ENCODE peak calls at places on chromosomes 3 and 15, in eight cellular contexts. One of them, this sample, is unnamed.

GRCh38 chr3:14902719-14903118 is 44.7 kb upstream of the NR2C2 start:
- DNase-seq in DND-41: no peak
- DNase-seq in kidney: no peak
- DNase-seq in IMR-90: no peak
- DNase-seq in fibroblast of lung: no peak
- DNase-seq in colonic mucosa: peak; percentile 47
- DNase-seq in GM23248: peak; percentile 31
- DNase-seq in mammary epithelial cell: no peak
- DNase-seq in this sample: no peak

GRCh38 chr3:43737001-43737440 is 46.3 kb downstream of the ABHD5 start:
- DNase-seq in DND-41: no peak
- DNase-seq in kidney: no peak
- DNase-seq in IMR-90: no peak
- DNase-seq in fibroblast of lung: peak; percentile 28
- DNase-seq in colonic mucosa: no peak
- DNase-seq in GM23248: peak; percentile 23
- DNase-seq in mammary epithelial cell: no peak
- DNase-seq in this sample: no peak

GRCh38 chr3:36257117-36257516 is 123.2 kb upstream of the STAC start:
- DNase-seq in DND-41: no peak
- DNase-seq in kidney: no peak
- DNase-seq in IMR-90: no peak
- DNase-seq in fibroblast of lung: no peak
- DNase-seq in colonic mucosa: no peak
- DNase-seq in GM23248: no peak
- DNase-seq in mammary epithelial cell: no peak
- DNase-seq in this sample: no peak

GRCh38 chr3:35184775-35185174 is 454.6 kb upstream of the ARPP21 start:
- DNase-seq in DND-41: no peak
- DNase-seq in kidney: no peak
- DNase-seq in IMR-90: no peak
- DNase-seq in fibroblast of lung: peak; percentile 77
- DNase-seq in colonic mucosa: no peak
- DNase-seq in GM23248: no peak
- DNase-seq in mammary epithelial cell: no peak
- DNase-seq in this sample: no peak

GRCh38 chr3:107794664-107795443 is 272.1 kb downstream of the BBX start:
- DNase-seq in DND-41: no peak
- DNase-seq in kidney: no peak
- DNase-seq in IMR-90: peak; percentile 4
- DNase-seq in fibroblast of lung: no peak
- DNase-seq in colonic mucosa: no peak
- DNase-seq in GM23248: peak; percentile 35
- DNase-seq in mammary epithelial cell: no peak
- DNase-seq in this sample: no peak

GRCh38 chr15:31382693-31383005 is 56.0 kb downstream of the KLF13 start:
- DNase-seq in DND-41: no peak
- DNase-seq in kidney: no peak
- DNase-seq in IMR-90: no peak
- DNase-seq in fibroblast of lung: no peak
- DNase-seq in colonic mucosa: no peak
- DNase-seq in GM23248: no peak
- DNase-seq in mammary epithelial cell: no peak
- DNase-seq in this sample: no peak

GRCh38 chr15:81752149-81752942 is 293.5 kb downstream of the MEX3B start:
- DNase-seq in DND-41: peak; percentile 26
- DNase-seq in kidney: peak; percentile 78
- DNase-seq in IMR-90: peak; percentile 15
- DNase-seq in fibroblast of lung: peak; percentile 3
- DNase-seq in colonic mucosa: peak; percentile 27
- DNase-seq in GM23248: peak; percentile 27
- DNase-seq in mammary epithelial cell: peak; percentile 34
- DNase-seq in this sample: peak; percentile 37

GRCh38 chr3:170584585-170585007 is 1.3 kb downstream of the SLC7A14 start:
- DNase-seq in DND-41: peak; percentile 63
- DNase-seq in kidney: peak; percentile 88
- DNase-seq in IMR-90: peak; percentile 68
- DNase-seq in fibroblast of lung: peak; percentile 56
- DNase-seq in colonic mucosa: peak; percentile 62
- DNase-seq in GM23248: peak; percentile 78
- DNase-seq in mammary epithelial cell: peak; percentile 44
- DNase-seq in this sample: peak; percentile 96

GRCh38 chr3:172135766-172136729 is 96.7 kb downstream of the FNDC3B start:
- DNase-seq in DND-41: no peak
- DNase-seq in kidney: no peak
- DNase-seq in IMR-90: peak; percentile 90
- DNase-seq in fibroblast of lung: peak; percentile 75
- DNase-seq in colonic mucosa: no peak
- DNase-seq in GM23248: peak; percentile 93
- DNase-seq in mammary epithelial cell: peak; percentile 61
- DNase-seq in this sample: no peak

GRCh38 chr15:70264014-70264492 is 166.3 kb upstream of the TLE3 start:
- DNase-seq in DND-41: no peak
- DNase-seq in kidney: no peak
- DNase-seq in IMR-90: no peak
- DNase-seq in fibroblast of lung: peak; percentile 84
- DNase-seq in colonic mucosa: no peak
- DNase-seq in GM23248: peak; percentile 57
- DNase-seq in mammary epithelial cell: no peak
- DNase-seq in this sample: no peak

GRCh38 chr15:82830427-82831173 is 21.2 kb downstream of the WHAMM start:
- DNase-seq in DND-41: no peak
- DNase-seq in kidney: no peak
- DNase-seq in IMR-90: no peak
- DNase-seq in fibroblast of lung: no peak
- DNase-seq in colonic mucosa: no peak
- DNase-seq in GM23248: no peak
- DNase-seq in mammary epithelial cell: no peak
- DNase-seq in this sample: no peak

GRCh38 chr3:158839966-158840365 is 38.1 kb downstream of the MFSD1 start:
- DNase-seq in DND-41: no peak
- DNase-seq in kidney: no peak
- DNase-seq in IMR-90: no peak
- DNase-seq in fibroblast of lung: no peak
- DNase-seq in colonic mucosa: no peak
- DNase-seq in GM23248: no peak
- DNase-seq in mammary epithelial cell: no peak
- DNase-seq in this sample: no peak

GRCh38 chr3:24548278-24548677 is 53.6 kb upstream of the THRB start:
- DNase-seq in DND-41: no peak
- DNase-seq in kidney: no peak
- DNase-seq in IMR-90: no peak
- DNase-seq in fibroblast of lung: peak; percentile 39
- DNase-seq in colonic mucosa: no peak
- DNase-seq in GM23248: peak; percentile 43
- DNase-seq in mammary epithelial cell: no peak
- DNase-seq in this sample: no peak

GRCh38 chr3:34067442-34068130 is 269.2 kb downstream of the PDCD6IP start:
- DNase-seq in DND-41: no peak
- DNase-seq in kidney: no peak
- DNase-seq in IMR-90: no peak
- DNase-seq in fibroblast of lung: no peak
- DNase-seq in colonic mucosa: no peak
- DNase-seq in GM23248: no peak
- DNase-seq in mammary epithelial cell: no peak
- DNase-seq in this sample: no peak

GRCh38 chr3:161560006-161560637 is 63.5 kb downstream of the OTOL1 start:
- DNase-seq in DND-41: peak; percentile 53
- DNase-seq in kidney: no peak
- DNase-seq in IMR-90: peak; percentile 7
- DNase-seq in fibroblast of lung: peak; percentile 38
- DNase-seq in colonic mucosa: peak; percentile 21
- DNase-seq in GM23248: peak; percentile 76
- DNase-seq in mammary epithelial cell: peak; percentile 23
- DNase-seq in this sample: peak; percentile 84

GRCh38 chr3:56683122-56683817 is at the start of gene TASOR:
- DNase-seq in DND-41: peak; percentile 90
- DNase-seq in kidney: peak; percentile 95
- DNase-seq in IMR-90: peak; percentile 60
- DNase-seq in fibroblast of lung: peak; percentile 72
- DNase-seq in colonic mucosa: peak; percentile 85
- DNase-seq in GM23248: peak; percentile 92
- DNase-seq in mammary epithelial cell: peak; percentile 75
- DNase-seq in this sample: peak; percentile 90

GRCh38 chr3:50450135-50450911 is 53.1 kb downstream of the CACNA2D2 start:
- DNase-seq in DND-41: no peak
- DNase-seq in kidney: peak; percentile 91
- DNase-seq in IMR-90: peak; percentile 15
- DNase-seq in fibroblast of lung: peak; percentile 77
- DNase-seq in colonic mucosa: peak; percentile 55
- DNase-seq in GM23248: peak; percentile 71
- DNase-seq in mammary epithelial cell: no peak
- DNase-seq in this sample: peak; percentile 74
- H3K4me3 ChIP-seq in DND-41: no peak overlapping the region
- H3K4me3 ChIP-seq in kidney: no peak overlapping the region
- H3K4me3 ChIP-seq in IMR-90: no peak overlapping the region
- H3K4me3 ChIP-seq in fibroblast of lung: no peak overlapping the region
- H3K4me3 ChIP-seq in colonic mucosa: no peak overlapping the region
- H3K4me3 ChIP-seq in GM23248: no peak overlapping the region
- H3K4me3 ChIP-seq in mammary epithelial cell: no peak overlapping the region
- H3K4me3 ChIP-seq in this sample: no peak overlapping the region

DNA sequence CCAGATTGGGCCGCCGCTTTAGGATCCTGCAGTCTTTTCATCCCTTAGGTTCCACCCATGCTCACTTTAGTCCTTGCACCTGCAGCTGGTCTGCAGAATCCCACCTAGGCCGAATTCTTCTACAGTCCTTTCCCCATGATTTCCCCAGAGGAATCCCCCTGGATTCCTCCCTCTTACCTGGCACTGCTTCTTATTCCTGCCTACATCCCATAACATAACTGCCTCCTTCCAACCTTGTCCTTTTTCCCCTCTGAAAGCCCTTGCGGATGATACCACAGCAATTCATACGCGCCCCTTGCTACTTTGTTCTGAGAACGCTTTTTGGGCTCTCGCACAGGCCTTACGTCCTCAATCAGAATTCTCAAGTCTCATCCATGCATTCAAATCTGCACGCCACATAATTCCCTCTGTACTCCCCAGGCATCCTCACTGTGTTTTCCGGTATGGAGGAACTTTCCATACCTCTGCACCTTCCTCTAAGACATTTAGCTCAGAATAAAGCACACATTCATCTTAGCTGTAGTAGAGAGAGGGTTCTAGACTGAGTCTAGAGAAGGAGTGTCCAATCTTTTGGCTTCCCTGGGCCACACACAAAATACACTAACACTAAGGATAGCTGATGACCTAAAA is 615 bp downstream of the EIF2AK4 start:
- DNase-seq in DND-41: peak; percentile 25
- DNase-seq in kidney: no peak
- DNase-seq in IMR-90: no peak
- DNase-seq in fibroblast of lung: peak; percentile 37
- DNase-seq in colonic mucosa: peak; percentile 27
- DNase-seq in GM23248: peak; percentile 55
- DNase-seq in mammary epithelial cell: peak; percentile 30
- DNase-seq in this sample: no peak
- H3K9ac ChIP-seq in DND-41: peak overlapping the region; percentile 93
- H3K9ac ChIP-seq in kidney: peak overlapping the region; percentile 90
- H3K9ac ChIP-seq in IMR-90: peak overlapping the region; percentile 91
- H3K9ac ChIP-seq in fibroblast of lung: peak overlapping the region; percentile 84
- H3K9ac ChIP-seq in colonic mucosa: peak overlapping the region; percentile 91
- H3K9ac ChIP-seq in GM23248: peak overlapping the region; percentile 90
- H3K9ac ChIP-seq in mammary epithelial cell: peak overlapping the region; percentile 74
- H3K9ac ChIP-seq in this sample: peak overlapping the region; percentile 64

GRCh38 chr15:89801471-89802205 is 13.0 kb downstream of the ANPEP start:
- DNase-seq in DND-41: no peak
- DNase-seq in kidney: peak; percentile 58
- DNase-seq in IMR-90: no peak
- DNase-seq in fibroblast of lung: no peak
- DNase-seq in colonic mucosa: no peak
- DNase-seq in GM23248: no peak
- DNase-seq in mammary epithelial cell: no peak
- DNase-seq in this sample: no peak

GRCh38 chr15:89802231-89802928 is 12.3 kb downstream of the ANPEP start:
- DNase-seq in DND-41: no peak
- DNase-seq in kidney: peak; percentile 67
- DNase-seq in IMR-90: no peak
- DNase-seq in fibroblast of lung: no peak
- DNase-seq in colonic mucosa: no peak
- DNase-seq in GM23248: no peak
- DNase-seq in mammary epithelial cell: no peak
- DNase-seq in this sample: no peak

GRCh38 chr15:89803941-89804800 is 10.5 kb downstream of the ANPEP start:
- DNase-seq in DND-41: no peak
- DNase-seq in kidney: peak; percentile 73
- DNase-seq in IMR-90: no peak
- DNase-seq in fibroblast of lung: no peak
- DNase-seq in colonic mucosa: no peak
- DNase-seq in GM23248: no peak
- DNase-seq in mammary epithelial cell: no peak
- DNase-seq in this sample: no peak

GRCh38 chr15:89805241-89806216 is 9.1 kb downstream of the ANPEP start:
- DNase-seq in DND-41: no peak
- DNase-seq in kidney: peak; percentile 67
- DNase-seq in IMR-90: no peak
- DNase-seq in fibroblast of lung: no peak
- DNase-seq in colonic mucosa: no peak
- DNase-seq in GM23248: no peak
- DNase-seq in mammary epithelial cell: no peak
- DNase-seq in this sample: no peak

GRCh38 chr15:89802986-89803820 is 11.4 kb downstream of the ANPEP start:
- DNase-seq in DND-41: no peak
- DNase-seq in kidney: peak; percentile 59
- DNase-seq in IMR-90: no peak
- DNase-seq in fibroblast of lung: no peak
- DNase-seq in colonic mucosa: no peak
- DNase-seq in GM23248: no peak
- DNase-seq in mammary epithelial cell: no peak
- DNase-seq in this sample: no peak
- H3K4me3 ChIP-seq in DND-41: no peak overlapping the region
- H3K4me3 ChIP-seq in kidney: peak overlapping the region; percentile 76
- H3K4me3 ChIP-seq in IMR-90: no peak overlapping the region
- H3K4me3 ChIP-seq in fibroblast of lung: no peak overlapping the region
- H3K4me3 ChIP-seq in colonic mucosa: no peak overlapping the region
- H3K4me3 ChIP-seq in GM23248: no peak overlapping the region
- H3K4me3 ChIP-seq in mammary epithelial cell: no peak overlapping the region
- H3K4me3 ChIP-seq in this sample: no peak overlapping the region

DNA sequence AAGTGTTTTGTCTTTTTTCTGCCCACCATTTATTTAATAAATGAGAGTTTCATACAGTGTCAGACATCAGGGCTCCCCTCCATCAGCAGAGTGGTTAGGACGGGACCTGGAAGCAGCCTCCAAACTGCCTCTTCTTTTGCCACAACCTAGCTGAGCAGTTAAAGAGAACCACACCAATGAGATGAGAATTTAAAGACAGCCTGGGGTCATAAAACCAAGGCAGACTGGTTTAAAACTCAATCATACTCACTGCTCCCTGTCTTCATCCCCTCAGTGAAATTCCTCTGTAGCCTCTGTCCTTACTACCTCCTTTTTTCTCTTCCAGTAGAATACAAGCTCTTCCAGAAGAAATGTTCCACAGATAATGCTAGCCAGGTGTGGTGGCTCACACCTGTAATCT is 78.7 kb downstream of the WWTR1 start:
- DNase-seq in DND-41: no peak
- DNase-seq in kidney: no peak
- DNase-seq in IMR-90: no peak
- DNase-seq in fibroblast of lung: no peak
- DNase-seq in colonic mucosa: no peak
- DNase-seq in GM23248: no peak
- DNase-seq in mammary epithelial cell: no peak
- DNase-seq in this sample: no peak
- H3K9ac ChIP-seq in DND-41: no peak overlapping the region
- H3K9ac ChIP-seq in kidney: no peak overlapping the region
- H3K9ac ChIP-seq in IMR-90: no peak overlapping the region
- H3K9ac ChIP-seq in fibroblast of lung: no peak overlapping the region
- H3K9ac ChIP-seq in colonic mucosa: no peak overlapping the region
- H3K9ac ChIP-seq in GM23248: peak overlapping the region; percentile 53
- H3K9ac ChIP-seq in mammary epithelial cell: peak overlapping the region; percentile 63
- H3K9ac ChIP-seq in this sample: no peak overlapping the region